ENCODE peak calls at places on chromosomes 6 and 20, in eight cellular contexts. One of them, this sample, is unnamed.

GRCh38 chr20:52105573-52106422 is 85.8 kb downstream of the ZFP64 start:
- DNase-seq in astrocyte of the hippocampus: peak
- DNase-seq in K562: no peak
- DNase-seq in AG08396: no peak
- DNase-seq in HCT116: no peak
- DNase-seq in cardiac muscle cell: peak
- DNase-seq in breast epithelium: no peak
- DNase-seq in fibroblast of the conjunctiva: no peak
- DNase-seq in this sample: no peak

GRCh38 chr6:20943922-20944321 is 409.7 kb downstream of the CDKAL1 start:
- DNase-seq in astrocyte of the hippocampus: no peak
- DNase-seq in K562: no peak
- DNase-seq in AG08396: no peak
- DNase-seq in HCT116: no peak
- DNase-seq in cardiac muscle cell: no peak
- DNase-seq in breast epithelium: no peak
- DNase-seq in fibroblast of the conjunctiva: no peak
- DNase-seq in this sample: no peak

GRCh38 chr6:159693128-159693893 is at the start of gene SOD2:
- DNase-seq in astrocyte of the hippocampus: peak
- DNase-seq in K562: peak
- DNase-seq in AG08396: peak
- DNase-seq in HCT116: peak
- DNase-seq in cardiac muscle cell: peak
- DNase-seq in breast epithelium: peak
- DNase-seq in fibroblast of the conjunctiva: peak
- DNase-seq in this sample: peak

GRCh38 chr6:151441390-151442166 is 10.3 kb downstream of the RMND1 start:
- DNase-seq in astrocyte of the hippocampus: no peak
- DNase-seq in K562: no peak
- DNase-seq in AG08396: no peak
- DNase-seq in HCT116: no peak
- DNase-seq in cardiac muscle cell: no peak
- DNase-seq in breast epithelium: no peak
- DNase-seq in fibroblast of the conjunctiva: no peak
- DNase-seq in this sample: no peak

GRCh38 chr20:2042400-2042799 is 48.5 kb upstream of the PDYN start:
- DNase-seq in astrocyte of the hippocampus: peak
- DNase-seq in K562: no peak
- DNase-seq in AG08396: peak
- DNase-seq in HCT116: no peak
- DNase-seq in cardiac muscle cell: peak
- DNase-seq in breast epithelium: no peak
- DNase-seq in fibroblast of the conjunctiva: no peak
- DNase-seq in this sample: no peak

GRCh38 chr20:38805502-38805957 is at the start of gene PPP1R16B:
- DNase-seq in astrocyte of the hippocampus: peak
- DNase-seq in K562: peak
- DNase-seq in AG08396: peak
- DNase-seq in HCT116: no peak
- DNase-seq in cardiac muscle cell: peak
- DNase-seq in breast epithelium: no peak
- DNase-seq in fibroblast of the conjunctiva: no peak
- DNase-seq in this sample: no peak

GRCh38 chr6:2563635-2564034 is 187.1 kb downstream of the MYLK4 start:
- DNase-seq in astrocyte of the hippocampus: peak
- DNase-seq in K562: no peak
- DNase-seq in AG08396: no peak
- DNase-seq in HCT116: no peak
- DNase-seq in cardiac muscle cell: peak
- DNase-seq in breast epithelium: no peak
- DNase-seq in fibroblast of the conjunctiva: no peak
- DNase-seq in this sample: no peak

GRCh38 chr6:107823047-107823557 is 1.0 kb downstream of the SCML4 start:
- DNase-seq in astrocyte of the hippocampus: no peak
- DNase-seq in K562: no peak
- DNase-seq in AG08396: no peak
- DNase-seq in HCT116: no peak
- DNase-seq in cardiac muscle cell: no peak
- DNase-seq in breast epithelium: no peak
- DNase-seq in fibroblast of the conjunctiva: no peak
- DNase-seq in this sample: no peak

GRCh38 chr6:90266845-90267621 is 29.6 kb downstream of the BACH2 start:
- DNase-seq in astrocyte of the hippocampus: no peak
- DNase-seq in K562: no peak
- DNase-seq in AG08396: no peak
- DNase-seq in HCT116: no peak
- DNase-seq in cardiac muscle cell: no peak
- DNase-seq in breast epithelium: no peak
- DNase-seq in fibroblast of the conjunctiva: no peak
- DNase-seq in this sample: no peak

GRCh38 chr6:113359155-113360140 is 497.7 kb upstream of the MARCKS start:
- DNase-seq in astrocyte of the hippocampus: peak
- DNase-seq in K562: no peak
- DNase-seq in AG08396: no peak
- DNase-seq in HCT116: no peak
- DNase-seq in cardiac muscle cell: peak
- DNase-seq in breast epithelium: no peak
- DNase-seq in fibroblast of the conjunctiva: no peak
- DNase-seq in this sample: no peak

GRCh38 chr20:43787937-43788336 is 61.1 kb upstream of the GTSF1L start:
- DNase-seq in astrocyte of the hippocampus: no peak
- DNase-seq in K562: no peak
- DNase-seq in AG08396: no peak
- DNase-seq in HCT116: no peak
- DNase-seq in cardiac muscle cell: no peak
- DNase-seq in breast epithelium: no peak
- DNase-seq in fibroblast of the conjunctiva: no peak
- DNase-seq in this sample: no peak

GRCh38 chr6:36758516-36759176 is 61.0 kb downstream of the RAB44 start:
- DNase-seq in astrocyte of the hippocampus: no peak
- DNase-seq in K562: peak
- DNase-seq in AG08396: no peak
- DNase-seq in HCT116: no peak
- DNase-seq in cardiac muscle cell: no peak
- DNase-seq in breast epithelium: no peak
- DNase-seq in fibroblast of the conjunctiva: no peak
- DNase-seq in this sample: no peak

GRCh38 chr6:142275146-142276006 is 26.4 kb upstream of the ADGRG6 start:
- DNase-seq in astrocyte of the hippocampus: no peak
- DNase-seq in K562: no peak
- DNase-seq in AG08396: no peak
- DNase-seq in HCT116: no peak
- DNase-seq in cardiac muscle cell: peak
- DNase-seq in breast epithelium: no peak
- DNase-seq in fibroblast of the conjunctiva: no peak
- DNase-seq in this sample: no peak

GRCh38 chr20:61710108-61710507 is 355.6 kb downstream of the TAF4 start:
- DNase-seq in astrocyte of the hippocampus: no peak
- DNase-seq in K562: no peak
- DNase-seq in AG08396: no peak
- DNase-seq in HCT116: no peak
- DNase-seq in cardiac muscle cell: no peak
- DNase-seq in breast epithelium: no peak
- DNase-seq in fibroblast of the conjunctiva: no peak
- DNase-seq in this sample: no peak

GRCh38 chr6:25866011-25866410 is 8.0 kb downstream of the SLC17A3 start:
- DNase-seq in astrocyte of the hippocampus: no peak
- DNase-seq in K562: no peak
- DNase-seq in AG08396: no peak
- DNase-seq in HCT116: no peak
- DNase-seq in cardiac muscle cell: no peak
- DNase-seq in breast epithelium: no peak
- DNase-seq in fibroblast of the conjunctiva: no peak
- DNase-seq in this sample: no peak

GRCh38 chr6:42338573-42339218 is 113.0 kb downstream of the TRERF1 start:
- DNase-seq in astrocyte of the hippocampus: peak
- DNase-seq in K562: no peak
- DNase-seq in AG08396: peak
- DNase-seq in HCT116: peak
- DNase-seq in cardiac muscle cell: peak
- DNase-seq in breast epithelium: no peak
- DNase-seq in fibroblast of the conjunctiva: peak
- DNase-seq in this sample: no peak

GRCh38 chr6:168183613-168183970 is 104.6 kb upstream of the FRMD1 start:
- DNase-seq in astrocyte of the hippocampus: no peak
- DNase-seq in K562: no peak
- DNase-seq in AG08396: no peak
- DNase-seq in HCT116: no peak
- DNase-seq in cardiac muscle cell: no peak
- DNase-seq in breast epithelium: no peak
- DNase-seq in fibroblast of the conjunctiva: no peak
- DNase-seq in this sample: no peak

GRCh38 chr20:38112249-38112942 is 52.7 kb downstream of the TGM2 start:
- DNase-seq in astrocyte of the hippocampus: no peak
- DNase-seq in K562: no peak
- DNase-seq in AG08396: no peak
- DNase-seq in HCT116: no peak
- DNase-seq in cardiac muscle cell: no peak
- DNase-seq in breast epithelium: no peak
- DNase-seq in fibroblast of the conjunctiva: no peak
- DNase-seq in this sample: no peak

GRCh38 chr6:170038251-170038650 is 252.6 kb downstream of the DLL1 start:
- DNase-seq in astrocyte of the hippocampus: no peak
- DNase-seq in K562: no peak
- DNase-seq in AG08396: no peak
- DNase-seq in HCT116: no peak
- DNase-seq in cardiac muscle cell: no peak
- DNase-seq in breast epithelium: peak
- DNase-seq in fibroblast of the conjunctiva: no peak
- DNase-seq in this sample: peak

GRCh38 chr6:2589171-2589661 is 161.5 kb downstream of the MYLK4 start:
- DNase-seq in astrocyte of the hippocampus: no peak
- DNase-seq in K562: no peak
- DNase-seq in AG08396: no peak
- DNase-seq in HCT116: no peak
- DNase-seq in cardiac muscle cell: no peak
- DNase-seq in breast epithelium: no peak
- DNase-seq in fibroblast of the conjunctiva: no peak
- DNase-seq in this sample: no peak